ENCODE peak calls at places on chromosomes 11 and 22, in five cellular contexts. One of them, this sample, is unnamed.

GRCh38 chr11:109939176-109939810 is 153.9 kb upstream of the ZC3H12C start:
- DNase-seq in PC-9: peak
- DNase-seq in HL-60: peak
- DNase-seq in lower lobe of right lung: no peak
- DNase-seq in thyroid gland: peak
- DNase-seq in this sample: peak

GRCh38 chr11:75563978-75564552 is 2.0 kb downstream of the SERPINH1 start:
- DNase-seq in PC-9: no peak
- DNase-seq in lower lobe of right lung: no peak
- DNase-seq in HL-60: no peak
- DNase-seq in thyroid gland: peak
- DNase-seq in this sample: peak

GRCh38 chr22:40211481-40212052 is 33.8 kb downstream of the TNRC6B start:
- DNase-seq in PC-9: no peak
- DNase-seq in HL-60: peak
- DNase-seq in lower lobe of right lung: peak
- DNase-seq in thyroid gland: no peak
- DNase-seq in this sample: no peak

GRCh38 chr22:20028855-20029549 is 8.1 kb downstream of the TANGO2 start:
- DNase-seq in HL-60: no peak
- DNase-seq in lower lobe of right lung: no peak
- DNase-seq in thyroid gland: no peak
- DNase-seq in PC-9: no peak
- DNase-seq in this sample: no peak

GRCh38 chr22:31943206-31943975 is 944 bp upstream of the YWHAH start:
- DNase-seq in HL-60: no peak
- DNase-seq in lower lobe of right lung: no peak
- DNase-seq in thyroid gland: no peak
- DNase-seq in PC-9: no peak
- DNase-seq in this sample: no peak

GRCh38 chr11:94740975-94741707 is 27.0 kb upstream of the AMOTL1 start:
- DNase-seq in lower lobe of right lung: peak
- DNase-seq in HL-60: no peak
- DNase-seq in thyroid gland: peak
- DNase-seq in PC-9: peak
- DNase-seq in this sample: peak

GRCh38 chr11:9663699-9664275 is at the start of gene SWAP70:
- DNase-seq in PC-9: peak
- DNase-seq in lower lobe of right lung: peak
- DNase-seq in thyroid gland: peak
- DNase-seq in HL-60: peak
- DNase-seq in this sample: peak

GRCh38 chr22:45205624-45205925 is 35.1 kb downstream of the KIAA0930 start:
- DNase-seq in thyroid gland: no peak
- DNase-seq in lower lobe of right lung: no peak
- DNase-seq in HL-60: no peak
- DNase-seq in PC-9: no peak
- DNase-seq in this sample: no peak

GRCh38 chr11:13874596-13874995 is 87.9 kb upstream of the SPON1 start:
- DNase-seq in HL-60: no peak
- DNase-seq in PC-9: no peak
- DNase-seq in lower lobe of right lung: no peak
- DNase-seq in thyroid gland: no peak
- DNase-seq in this sample: no peak

GRCh38 chr11:46198873-46199250 is 77.6 kb upstream of the PHF21A start:
- DNase-seq in PC-9: no peak
- DNase-seq in thyroid gland: no peak
- DNase-seq in lower lobe of right lung: no peak
- DNase-seq in HL-60: no peak
- DNase-seq in this sample: no peak

GRCh38 chr11:47241740-47242400 is 6.7 kb downstream of the ACP2 start:
- DNase-seq in HL-60: no peak
- DNase-seq in thyroid gland: no peak
- DNase-seq in lower lobe of right lung: no peak
- DNase-seq in PC-9: peak
- DNase-seq in this sample: no peak

GRCh38 chr11:8566613-8567210 is 27.3 kb downstream of the STK33 start:
- DNase-seq in lower lobe of right lung: no peak
- DNase-seq in HL-60: no peak
- DNase-seq in thyroid gland: no peak
- DNase-seq in PC-9: peak
- DNase-seq in this sample: peak

GRCh38 chr11:90218606-90219005 is 4.2 kb downstream of the CHORDC1 start:
- DNase-seq in HL-60: no peak
- DNase-seq in thyroid gland: peak
- DNase-seq in PC-9: no peak
- DNase-seq in lower lobe of right lung: peak
- DNase-seq in this sample: no peak

GRCh38 chr11:45625611-45626010 is 39.8 kb downstream of the CHST1 start:
- DNase-seq in PC-9: no peak
- DNase-seq in HL-60: no peak
- DNase-seq in thyroid gland: no peak
- DNase-seq in lower lobe of right lung: no peak
- DNase-seq in this sample: no peak

GRCh38 chr11:73147771-73148681 is 5.9 kb upstream of the FCHSD2 start:
- DNase-seq in thyroid gland: peak
- DNase-seq in PC-9: peak
- DNase-seq in HL-60: no peak
- DNase-seq in lower lobe of right lung: no peak
- DNase-seq in this sample: no peak

GRCh38 chr11:116819049-116819448 is 4.1 kb downstream of the APOA4 start:
- DNase-seq in thyroid gland: no peak
- DNase-seq in PC-9: no peak
- DNase-seq in lower lobe of right lung: no peak
- DNase-seq in HL-60: no peak
- DNase-seq in this sample: no peak
- H3K27ac ChIP-seq in thyroid gland: no peak
- H3K27ac ChIP-seq in PC-9: no peak
- H3K27ac ChIP-seq in lower lobe of right lung: no peak
- H3K27ac ChIP-seq in HL-60: no peak
- H3K27ac ChIP-seq in this sample: no peak

GRCh38 chr22:46894851-46895640 is 132.6 kb downstream of the TBC1D22A start:
- DNase-seq in thyroid gland: peak
- DNase-seq in PC-9: no peak
- DNase-seq in lower lobe of right lung: no peak
- DNase-seq in HL-60: no peak
- DNase-seq in this sample: no peak
- H3K27ac ChIP-seq in thyroid gland: no peak
- H3K27ac ChIP-seq in PC-9: no peak
- H3K27ac ChIP-seq in lower lobe of right lung: peak
- H3K27ac ChIP-seq in HL-60: peak
- H3K27ac ChIP-seq in this sample: no peak

GRCh38 chr11:128484172-128484571 is 103.2 kb downstream of the ETS1 start:
- DNase-seq in HL-60: no peak
- DNase-seq in PC-9: no peak
- DNase-seq in lower lobe of right lung: no peak
- DNase-seq in thyroid gland: no peak
- DNase-seq in this sample: peak

GRCh38 chr11:128482092-128482491 is 105.3 kb downstream of the ETS1 start:
- DNase-seq in HL-60: no peak
- DNase-seq in PC-9: no peak
- DNase-seq in lower lobe of right lung: no peak
- DNase-seq in thyroid gland: no peak
- DNase-seq in this sample: no peak

GRCh38 chr11:128482512-128483191 is 104.7 kb downstream of the ETS1 start:
- DNase-seq in lower lobe of right lung: no peak
- DNase-seq in PC-9: no peak
- DNase-seq in thyroid gland: no peak
- DNase-seq in HL-60: no peak
- DNase-seq in this sample: no peak

GRCh38 chr11:128481135-128481534 is 106.2 kb downstream of the ETS1 start:
- DNase-seq in thyroid gland: no peak
- DNase-seq in HL-60: no peak
- DNase-seq in lower lobe of right lung: no peak
- DNase-seq in PC-9: no peak
- DNase-seq in this sample: no peak

GRCh38 chr11:128483211-128483788 is 104.1 kb downstream of the ETS1 start:
- DNase-seq in PC-9: no peak
- DNase-seq in thyroid gland: no peak
- DNase-seq in HL-60: no peak
- DNase-seq in lower lobe of right lung: no peak
- DNase-seq in this sample: no peak
- H3K27ac ChIP-seq in PC-9: no peak
- H3K27ac ChIP-seq in thyroid gland: no peak
- H3K27ac ChIP-seq in HL-60: no peak
- H3K27ac ChIP-seq in lower lobe of right lung: peak
- H3K27ac ChIP-seq in this sample: no peak

GRCh38 chr11:22554221-22554620 is 71.4 kb downstream of the FANCF start:
- DNase-seq in lower lobe of right lung: no peak
- DNase-seq in HL-60: no peak
- DNase-seq in thyroid gland: no peak
- DNase-seq in PC-9: no peak
- DNase-seq in this sample: no peak
- H3K27ac ChIP-seq in lower lobe of right lung: no peak
- H3K27ac ChIP-seq in HL-60: no peak
- H3K27ac ChIP-seq in thyroid gland: no peak
- H3K27ac ChIP-seq in PC-9: no peak
- H3K27ac ChIP-seq in this sample: no peak

GRCh38 chr11:61880454-61880853 is 10.9 kb downstream of the FADS3 start:
- DNase-seq in lower lobe of right lung: no peak
- DNase-seq in PC-9: no peak
- DNase-seq in thyroid gland: no peak
- DNase-seq in HL-60: no peak
- DNase-seq in this sample: no peak

GRCh38 chr11:61880050-61880449 is 11.3 kb downstream of the FADS3 start:
- DNase-seq in HL-60: no peak
- DNase-seq in thyroid gland: no peak
- DNase-seq in lower lobe of right lung: no peak
- DNase-seq in PC-9: no peak
- DNase-seq in this sample: no peak

GRCh38 chr11:61881397-61881796 is 9.9 kb downstream of the FADS3 start:
- DNase-seq in thyroid gland: no peak
- DNase-seq in PC-9: no peak
- DNase-seq in lower lobe of right lung: no peak
- DNase-seq in HL-60: no peak
- DNase-seq in this sample: no peak

GRCh38 chr11:61875698-61876097 is 15.6 kb downstream of the FADS3 start:
- DNase-seq in PC-9: no peak
- DNase-seq in lower lobe of right lung: no peak
- DNase-seq in thyroid gland: no peak
- DNase-seq in HL-60: no peak
- DNase-seq in this sample: no peak

DNA sequence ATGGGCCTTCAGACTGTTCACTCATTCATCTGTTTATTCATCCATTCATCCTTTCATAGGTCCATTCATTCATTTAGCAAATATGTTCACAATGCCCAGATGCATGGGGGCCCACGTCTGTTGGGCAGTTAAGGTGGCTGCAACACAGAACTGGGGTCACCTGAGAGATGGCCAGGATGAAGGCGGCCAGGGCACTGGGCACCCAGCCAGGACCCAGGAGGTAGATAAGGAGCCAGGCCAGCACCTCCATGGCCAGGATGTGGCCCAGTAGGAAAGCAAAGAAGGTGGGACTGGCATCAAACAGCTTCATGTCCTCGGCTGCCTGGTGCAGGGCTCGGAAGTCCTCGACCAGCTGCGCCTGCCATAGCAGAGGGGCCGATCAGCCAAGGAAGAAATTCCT is 12.2 kb downstream of the FADS3 start:
- DNase-seq in PC-9: no peak
- DNase-seq in HL-60: no peak
- DNase-seq in lower lobe of right lung: no peak
- DNase-seq in thyroid gland: no peak
- DNase-seq in this sample: no peak
- H3K27ac ChIP-seq in PC-9: no peak
- H3K27ac ChIP-seq in HL-60: no peak
- H3K27ac ChIP-seq in lower lobe of right lung: no peak
- H3K27ac ChIP-seq in thyroid gland: no peak
- H3K27ac ChIP-seq in this sample: peak

GRCh38 chr22:46267431-46268279 is at the start of gene TTC38:
- DNase-seq in thyroid gland: peak
- DNase-seq in PC-9: peak
- DNase-seq in lower lobe of right lung: peak
- DNase-seq in HL-60: peak
- DNase-seq in this sample: peak
- H3K27ac ChIP-seq in thyroid gland: peak
- H3K27ac ChIP-seq in PC-9: no peak
- H3K27ac ChIP-seq in lower lobe of right lung: peak
- H3K27ac ChIP-seq in HL-60: no peak
- H3K27ac ChIP-seq in this sample: peak

DNA sequence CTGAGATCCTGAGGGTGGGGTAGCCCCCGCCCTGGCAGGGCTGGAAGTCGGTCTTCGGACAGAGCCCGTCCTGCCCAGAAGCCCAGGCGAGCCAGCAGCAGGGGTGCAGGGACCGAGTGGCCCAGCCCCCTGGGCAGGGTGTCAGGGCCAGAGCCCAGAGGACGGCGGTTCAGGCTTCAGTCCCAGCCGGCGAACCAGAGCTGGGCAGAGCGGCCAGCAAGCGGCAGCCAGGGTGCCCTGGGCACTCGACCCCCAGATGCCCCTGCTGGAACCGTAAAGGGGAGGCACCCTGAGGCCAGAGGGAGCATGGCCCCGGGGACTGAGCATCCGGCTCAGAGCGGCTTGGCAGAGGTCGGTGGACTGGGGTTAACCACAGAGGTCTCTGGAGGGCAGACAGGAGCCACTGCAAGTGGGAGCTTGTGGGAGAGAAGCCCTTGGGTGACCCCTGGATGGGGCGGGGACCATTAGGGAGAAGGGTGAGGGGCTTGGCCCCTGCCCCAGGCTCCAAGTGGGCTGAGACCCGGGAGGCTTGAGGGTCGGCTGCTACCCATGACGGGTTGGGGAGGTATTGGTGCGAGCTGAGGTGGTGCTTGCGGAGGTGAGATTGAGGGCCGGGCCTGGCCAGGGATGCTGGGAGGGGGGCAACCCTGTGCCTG is 15.9 kb downstream of the LSP1 start:
- DNase-seq in lower lobe of right lung: peak
- DNase-seq in PC-9: no peak
- DNase-seq in thyroid gland: no peak
- DNase-seq in HL-60: no peak
- DNase-seq in this sample: no peak
- H3K27ac ChIP-seq in lower lobe of right lung: no peak
- H3K27ac ChIP-seq in PC-9: no peak
- H3K27ac ChIP-seq in thyroid gland: no peak
- H3K27ac ChIP-seq in HL-60: no peak
- H3K27ac ChIP-seq in this sample: peak

GRCh38 chr11:118359295-118359958 is at the start of gene UBE4A:
- DNase-seq in HL-60: peak
- DNase-seq in thyroid gland: peak
- DNase-seq in PC-9: peak
- DNase-seq in lower lobe of right lung: peak
- DNase-seq in this sample: peak
- H3K27ac ChIP-seq in HL-60: peak
- H3K27ac ChIP-seq in thyroid gland: no peak
- H3K27ac ChIP-seq in PC-9: peak
- H3K27ac ChIP-seq in lower lobe of right lung: peak
- H3K27ac ChIP-seq in this sample: peak

This sample was measured in RWPE1.